ENCODE peak calls at places on chromosome X, in five cellular contexts. I, Z, C, N and T are unnamed samples.

GRCh38 chrX:69128573-69128972 is 36.7 kb downstream of the PJA1 start:
- DNase-seq in I (no peak), Z (no peak), C (no peak), N (no peak), T (no peak)

GRCh38 chrX:38675856-38676255 is 114.5 kb downstream of the TSPAN7 start:
- DNase-seq in I (no peak), Z (no peak), C (no peak), N (no peak), T (no peak)

GRCh38 chrX:53048169-53049126 is at the start of gene GPR173:
- DNase-seq in I (peak; percentile 7), Z (no peak), C (no peak), N (peak; percentile 49), T (no peak)

GRCh38 chrX:133413218-133413925 is 1.9 kb downstream of the GPC4 start:
- DNase-seq in I (no peak), Z (no peak), C (no peak), N (no peak), T (no peak)

GRCh38 chrX:36963069-36963808 is 44.9 kb upstream of the FAM47C start:
- DNase-seq in I (no peak), Z (no peak), C (no peak), N (no peak), T (no peak)

GRCh38 chrX:34559325-34559724 is 97.8 kb downstream of the TMEM47 start:
- DNase-seq in I (peak; percentile 60), Z (no peak), C (no peak), N (no peak), T (no peak)

GRCh38 chrX:13387656-13388421 is 68.0 kb upstream of the ATXN3L start:
- DNase-seq in I (no peak), Z (no peak), C (no peak), N (no peak), T (peak; percentile 17)

GRCh38 chrX:31858915-31859314 is 787.1 kb upstream of the FTHL17 start:
- DNase-seq in I (no peak), Z (no peak), C (no peak), N (no peak), T (no peak)

GRCh38 chrX:45557390-45557789 is 356.7 kb upstream of the DIPK2B start:
- DNase-seq in I (no peak), Z (no peak), C (no peak), N (no peak), T (no peak)

GRCh38 chrX:119481218-119481875 is 13.1 kb downstream of the SLC25A5 start:
- DNase-seq in I (no peak), Z (no peak), C (peak; percentile 54), N (no peak), T (no peak)

GRCh38 chrX:82734140-82734539 is 774.0 kb upstream of the POU3F4 start:
- DNase-seq in I (no peak), Z (no peak), C (no peak), N (no peak), T (no peak)

GRCh38 chrX:51395474-51395806 is 62.8 kb downstream of the NUDT10 start:
- DNase-seq in I (no peak), Z (no peak), C (no peak), N (no peak), T (no peak)

GRCh38 chrX:13131511-13132137 is 87.2 kb upstream of the FAM9C start:
- DNase-seq in I (no peak), Z (no peak), C (no peak), N (no peak), T (no peak)

GRCh38 chrX:150664290-150664689 is 28.9 kb upstream of the MTMR1 start:
- DNase-seq in I (no peak), Z (no peak), C (no peak), N (peak; percentile 23), T (no peak)

GRCh38 chrX:150405006-150405405 is 41.9 kb downstream of the MAMLD1 start:
- DNase-seq in I (no peak), Z (no peak), C (no peak), N (no peak), T (no peak)

GRCh38 chrX:151398346-151398745 is 1.3 kb downstream of the VMA21 start:
- DNase-seq in I (no peak), Z (no peak), C (no peak), N (no peak), T (no peak)

GRCh38 chrX:110168585-110168984 is 149.3 kb downstream of the AMMECR1 start:
- DNase-seq in I (no peak), Z (no peak), C (no peak), N (no peak), T (no peak)

GRCh38 chrX:12032082-12032481 is 106.2 kb upstream of the FRMPD4 start:
- DNase-seq in I (no peak), Z (no peak), C (no peak), N (no peak), T (no peak)

GRCh38 chrX:150062292-150063137 is 124.2 kb upstream of the EOLA2 start:
- DNase-seq in I (peak; percentile 61), Z (no peak), C (no peak), N (peak; percentile 59), T (peak; percentile 77)

GRCh38 chrX:149073464-149073863 is 431.6 kb downstream of the IDS start:
- DNase-seq in I (no peak), Z (no peak), C (no peak), N (no peak), T (no peak)

GRCh38 chrX:440636-441035 is 53.9 kb upstream of the PPP2R3B start:
- DNase-seq in I (no peak), Z (no peak), C (no peak), N (no peak), T (no peak)

GRCh38 chrX:10677490-10677889 is 57.1 kb upstream of the MID1 start:
- DNase-seq in I (no peak), Z (no peak), C (no peak), N (peak; percentile 14), T (no peak)

GRCh38 chrX:71622347-71623104 is 4.2 kb upstream of the CXCR3 start:
- DNase-seq in I (no peak), Z (peak; percentile 12), C (peak; percentile 90), N (peak; percentile 81), T (no peak)

GRCh38 chrX:57752866-57753265 is 72.8 kb upstream of the NLRP2B start:
- DNase-seq in I (no peak), Z (no peak), C (no peak), N (no peak), T (no peak)

GRCh38 chrX:41559662-41560061 is 112.5 kb downstream of the NYX start:
- DNase-seq in I (peak; percentile 61), Z (no peak), C (no peak), N (no peak), T (peak; percentile 51)

GRCh38 chrX:119539872-119540271 is 25.3 kb downstream of the STEEP1 start:
- DNase-seq in I (no peak), Z (no peak), C (no peak), N (no peak), T (no peak)

GRCh38 chrX:68204639-68205038 is 228.7 kb downstream of the OPHN1 start:
- DNase-seq in I (no peak), Z (no peak), C (no peak), N (no peak), T (no peak)

GRCh38 chrX:150575415-150575814 is 7.0 kb downstream of the MTM1 start:
- DNase-seq in I (no peak), Z (no peak), C (no peak), N (no peak), T (no peak)

DNA sequence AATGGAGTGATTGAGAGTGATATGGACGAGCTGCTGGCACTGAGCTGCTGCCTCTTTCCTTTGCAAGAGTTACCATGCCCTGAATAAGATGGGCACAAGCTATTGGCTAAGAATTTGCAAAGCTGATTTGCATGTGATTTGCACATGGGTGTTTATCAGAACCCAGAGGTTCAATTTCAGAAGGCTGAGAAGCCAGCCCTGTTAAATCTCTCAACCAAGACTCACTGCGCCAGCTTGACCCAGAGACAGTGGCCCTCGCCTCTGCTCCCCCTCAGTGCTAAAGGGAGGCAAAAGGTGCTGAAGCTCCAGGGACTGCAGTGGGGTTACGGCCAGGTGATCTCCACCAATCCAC is 701 bp downstream of the ARHGAP4 start:
- DNase-seq in I (no peak), Z (no peak), C (no peak), N (no peak), T (no peak)
- H3K4me3 ChIP-seq in I (no peak overlapping the region), Z (peak overlapping the region; percentile 70), C (no peak overlapping the region), N (peak overlapping the region; percentile 86), T (no peak overlapping the region)

DNA sequence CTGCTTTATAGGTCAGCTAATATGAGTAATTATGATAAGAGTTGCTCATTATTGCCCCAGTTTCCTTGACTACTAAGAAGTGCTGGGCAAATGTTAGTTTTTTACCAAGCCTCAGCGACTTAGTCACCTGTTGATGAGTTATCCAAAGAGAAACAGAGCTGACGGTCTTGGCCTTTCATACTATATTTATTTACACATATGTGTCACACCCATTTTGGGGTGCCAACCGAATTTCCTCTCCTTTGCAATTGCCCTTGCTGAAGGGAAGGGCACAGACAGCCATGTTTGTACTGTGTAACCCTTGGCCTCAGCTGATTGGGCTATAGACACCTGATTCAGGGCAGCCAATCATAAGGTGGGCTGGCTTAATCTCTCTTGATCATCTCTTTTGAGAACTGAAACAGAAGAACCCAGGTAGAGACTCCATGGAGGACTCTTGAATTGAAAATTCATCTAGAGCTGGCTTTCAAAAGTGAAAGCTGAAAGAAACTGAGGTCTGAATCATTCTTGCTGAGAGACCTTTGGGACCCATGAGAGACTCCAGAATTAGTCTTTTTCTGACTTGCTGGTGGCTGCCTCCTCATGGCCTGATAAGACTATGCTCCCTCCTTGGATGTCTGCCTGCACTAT is 111.7 kb upstream of the RPS6KA3 start:
- DNase-seq in I (no peak), Z (no peak), C (no peak), N (no peak), T (no peak)
- H3K4me3 ChIP-seq in I (no peak overlapping the region), Z (no peak overlapping the region), C (no peak overlapping the region), N (no peak overlapping the region), T (no peak overlapping the region)

DNA sequence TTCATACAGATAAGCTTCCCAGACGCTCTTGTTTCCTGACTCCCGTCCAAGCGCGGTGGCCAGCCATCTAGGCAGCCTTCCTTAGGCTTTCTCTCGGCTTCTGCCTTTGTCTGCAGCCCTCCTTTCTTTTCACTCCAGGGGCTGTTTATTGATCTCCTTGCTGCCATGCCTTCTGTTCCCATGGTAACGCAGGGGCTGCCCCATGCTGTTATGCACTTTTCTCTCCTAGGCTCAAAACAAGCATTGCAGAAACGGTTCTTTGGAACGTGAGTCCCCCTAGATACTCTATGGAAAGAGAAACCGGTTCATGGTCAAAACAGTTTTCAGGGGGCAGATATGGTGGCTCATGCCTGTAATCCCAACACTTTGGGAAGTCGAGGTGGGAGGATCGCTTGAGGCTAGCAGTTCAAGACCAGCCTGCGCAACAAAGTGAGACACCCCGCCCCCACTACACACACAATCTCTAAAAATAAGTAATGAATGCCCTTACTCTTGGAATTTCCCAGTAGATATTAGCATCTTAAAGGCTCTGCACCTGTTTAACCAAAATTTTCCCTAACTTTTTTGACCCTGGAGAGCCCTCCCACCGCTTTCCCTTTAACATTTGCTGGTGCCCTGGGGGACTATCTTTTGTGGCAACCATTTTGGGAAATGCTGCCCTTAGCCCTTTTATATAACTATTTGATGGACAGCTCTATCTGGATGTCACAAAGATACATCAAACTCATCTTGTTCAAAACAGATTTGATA is 53.9 kb upstream of the ZNF157 start:
- DNase-seq in I (no peak), Z (no peak), C (no peak), N (no peak), T (no peak)
- H3K4me3 ChIP-seq in I (no peak overlapping the region), Z (no peak overlapping the region), C (no peak overlapping the region), N (no peak overlapping the region), T (no peak overlapping the region)

GRCh38 chrX:93673056-93673868 is at the start of gene NAP1L3:
- DNase-seq in I (no peak), Z (peak; percentile 68), C (peak; percentile 85), N (peak; percentile 37), T (peak; percentile 19)
- H3K4me3 ChIP-seq in I (peak within 1 kb of the TSS; percentile 11), Z (peak within 1 kb of the TSS; percentile 73), C (peak within 1 kb of the TSS; percentile 23), N (peak within 1 kb of the TSS; percentile 64), T (peak within 1 kb of the TSS; percentile 57)